ENCODE peak calls at places on chromosome 2, in nine cellular contexts. F is right lobe of liver, N is neural crest cell, K is fibroblast of lung, C is posterior vena cava, Q is M059J, D is LoVo, M is fibroblast of mammary gland, S is GM12891. V is an unnamed sample.

GRCh38 chr2:5373200-5373599 is 319.0 kb upstream of the SOX11 start:
- DNase-seq in D (no peak), M (no peak), F (no peak), S (no peak), N (peak; percentile 71), Q (no peak), C (no peak), K (peak; percentile 27), V (no peak)

GRCh38 chr2:220104871-220105351 is 477.5 kb downstream of the SLC4A3 start:
- DNase-seq in S (no peak), F (no peak), M (peak; percentile 86), Q (peak; percentile 75), D (no peak), C (no peak), K (peak; percentile 93), N (no peak), V (no peak)

GRCh38 chr2:19648583-19648982 is 253.2 kb downstream of the TTC32 start:
- DNase-seq in M (peak; percentile 97), D (no peak), C (peak; percentile 88), K (peak; percentile 81), S (no peak), Q (peak; percentile 80), N (no peak), F (no peak), V (peak; percentile 71)

GRCh38 chr2:66688951-66689350 is 254.0 kb downstream of the MEIS1 start:
- DNase-seq in S (no peak), M (no peak), Q (no peak), D (no peak), F (no peak), K (no peak), C (no peak), N (no peak), V (no peak)

GRCh38 chr2:67836861-67837260 is 225.9 kb downstream of the C1D start:
- DNase-seq in Q (no peak), K (no peak), F (no peak), S (no peak), C (no peak), M (no peak), N (no peak), D (no peak), V (no peak)

GRCh38 chr2:230861564-230862255 is 3.0 kb upstream of the ITM2C start:
- DNase-seq in S (no peak), F (no peak), K (no peak), M (no peak), N (no peak), D (no peak), Q (no peak), C (no peak), V (no peak)

GRCh38 chr2:159209341-159210306 is 76.9 kb downstream of the WDSUB1 start:
- DNase-seq in S (no peak), Q (no peak), C (no peak), N (no peak), M (no peak), K (no peak), D (no peak), F (no peak), V (no peak)

GRCh38 chr2:176614049-176614448 is 344.8 kb downstream of the MTX2 start:
- DNase-seq in S (no peak), M (no peak), F (no peak), N (no peak), C (no peak), K (no peak), Q (no peak), D (no peak), V (no peak)

GRCh38 chr2:121346407-121346806 is 61.4 kb upstream of the TFCP2L1 start:
- DNase-seq in M (no peak), N (no peak), C (no peak), K (no peak), F (no peak), Q (no peak), D (no peak), S (no peak), V (peak; percentile 28)

V was measured in sigmoid colon.